ENCODE peak calls at places on chromosomes 4 and X, in seven cellular contexts. K is RWPE1, Y is GM18507, T is EL, X is caudate nucleus, M is fibroblast of the aortic adventitia, N is ACHN. V is an unnamed sample.
A peak's percentile ranks its signal among the peaks of the same experiment; 100 is the strongest.

GRCh38 chr4:16844796-16845586 is 53.5 kb downstream of the LDB2 start:
- DNase-seq in N (no peak), T (no peak), K (no peak), M (no peak), X (no peak), Y (no peak), V (no peak)

GRCh38 chr4:75179510-75179909 is 246.6 kb downstream of the PARM1 start:
- DNase-seq in K (no peak), Y (no peak), M (no peak), T (no peak), N (no peak), X (no peak), V (no peak)

GRCh38 chrX:24026403-24026801 is 584 bp downstream of the KLHL15 start:
- DNase-seq in K (peak; percentile 13), N (no peak), X (no peak), M (peak; percentile 37), T (no peak), Y (no peak), V (peak; percentile 53)

GRCh38 chrX:56281789-56282188 is 49.6 kb downstream of the KLF8 start:
- DNase-seq in T (peak; percentile 0), Y (no peak), K (no peak), M (peak; percentile 38), X (no peak), N (peak; percentile 15), V (no peak)

GRCh38 chr4:137310593-137311490 is 221.5 kb downstream of the PCDH18 start:
- DNase-seq in X (no peak), M (peak; percentile 93), T (peak; percentile 78), K (peak; percentile 7), N (peak; percentile 10), Y (no peak), V (peak; percentile 35)

GRCh38 chr4:137531121-137531520 is 1.2 kb downstream of the PCDH18 start:
- DNase-seq in X (no peak), N (no peak), Y (no peak), T (peak; percentile 64), K (no peak), M (peak; percentile 84), V (peak; percentile 45)

GRCh38 chr4:106809083-106809482 is 227.0 kb downstream of the DKK2 start:
- DNase-seq in K (peak; percentile 28), X (no peak), N (peak; percentile 42), Y (no peak), T (peak; percentile 65), M (peak; percentile 74), V (peak; percentile 1)

GRCh38 chr4:7626551-7626950 is 191.8 kb upstream of the PSAPL1 start:
- DNase-seq in N (no peak), Y (no peak), X (no peak), M (no peak), T (no peak), K (no peak), V (no peak)

GRCh38 chr4:122218762-122219161 is 66.6 kb downstream of the BLTP1 start:
- DNase-seq in X (no peak), K (peak; percentile 2), M (peak; percentile 16), Y (no peak), T (peak; percentile 1), N (peak; percentile 32), V (peak; percentile 2)